ENCODE peak calls at places on chromosomes 2 and 18, in nine cellular contexts. N is Karpas-422; S is endodermal cell; Y is foreskin fibroblast; R is effector memory CD4-positive, alpha-beta T cell; T is IMR-90; X is CD8-positive, alpha-beta T cell; I is sigmoid colon; U is left ventricle myocardium inferior. H is an unnamed sample.

GRCh38 chr2:151560289-151560688 is 150.6 kb downstream of the RIF1 start:
- DNase-seq in N (no peak), S (no peak), Y (peak; percentile 24), R (no peak), T (peak; percentile 33), X (no peak), I (no peak), U (no peak), H (no peak)

GRCh38 chr2:75586971-75587370 is 26.2 kb upstream of the EVA1A start:
- DNase-seq in N (no peak), S (no peak), Y (no peak), R (no peak), T (no peak), X (no peak), I (no peak), U (no peak), H (no peak)

GRCh38 chr2:43737097-43737854 is 36.6 kb upstream of the DYNC2LI1 start:
- DNase-seq in N (no peak), S (peak; percentile 69), Y (peak; percentile 67), R (no peak), T (peak; percentile 90), X (no peak), I (no peak), U (no peak), H (no peak)

GRCh38 chr18:24136967-24137373 is 1.9 kb upstream of the CABYR start:
- DNase-seq in N (no peak), S (peak; percentile 57), Y (no peak), R (no peak), T (peak; percentile 62), X (no peak), I (no peak), U (no peak), H (no peak)

GRCh38 chr2:160428425-160428763 is 65.2 kb downstream of the RBMS1 start:
- DNase-seq in N (no peak), S (no peak), Y (no peak), R (no peak), T (no peak), X (no peak), I (no peak), U (no peak), H (no peak)

GRCh38 chr18:73980289-73980979 is 167.2 kb downstream of the FBXO15 start:
- DNase-seq in N (no peak), S (peak; percentile 88), Y (no peak), R (no peak), T (peak; percentile 25), X (no peak), I (no peak), U (no peak), H (no peak)

GRCh38 chr2:221018262-221018661 is 553.8 kb downstream of the EPHA4 start:
- DNase-seq in N (no peak), S (no peak), Y (no peak), R (no peak), T (no peak), X (no peak), I (no peak), U (no peak), H (no peak)

GRCh38 chr18:10421859-10422258 is 32.6 kb upstream of the APCDD1 start:
- DNase-seq in N (no peak), S (no peak), Y (peak; percentile 51), R (no peak), T (peak; percentile 69), X (no peak), I (no peak), U (no peak), H (no peak)

GRCh38 chr18:10101293-10101701 is 187.5 kb downstream of the VAPA start:
- DNase-seq in N (no peak), S (peak; percentile 51), Y (peak; percentile 69), R (no peak), T (no peak), X (no peak), I (no peak), U (no peak), H (peak; percentile 79)

GRCh38 chr18:36195427-36196122 is 8.3 kb downstream of the MOCOS start:
- DNase-seq in N (no peak), S (no peak), Y (no peak), R (no peak), T (no peak), X (no peak), I (no peak), U (no peak), H (no peak)

GRCh38 chr2:2033691-2034090 is 289.4 kb upstream of the PXDN start:
- DNase-seq in N (no peak), S (no peak), Y (no peak), R (no peak), T (no peak), X (no peak), I (no peak), U (no peak), H (no peak)

GRCh38 chr18:26057208-26057821 is 33.1 kb downstream of the SS18 start:
- DNase-seq in N (no peak), S (no peak), Y (peak; percentile 3), R (no peak), T (peak; percentile 65), X (no peak), I (no peak), U (no peak), H (no peak)

GRCh38 chr18:35005963-35006577 is 35.1 kb upstream of the MAPRE2 start:
- DNase-seq in N (peak; percentile 92), S (peak; percentile 45), Y (peak; percentile 52), R (no peak), T (peak; percentile 70), X (no peak), I (no peak), U (no peak), H (no peak)

GRCh38 chr18:35577045-35577848 is 4.3 kb upstream of the GALNT1 start:
- DNase-seq in N (no peak), S (no peak), Y (no peak), R (no peak), T (no peak), X (no peak), I (no peak), U (no peak), H (no peak)

GRCh38 chr2:190785380-190785779 is 95.2 kb upstream of the GLS start:
- DNase-seq in N (no peak), S (no peak), Y (no peak), R (no peak), T (no peak), X (no peak), I (no peak), U (no peak), H (no peak)

GRCh38 chr2:190781604-190782198 is 98.9 kb upstream of the GLS start:
- DNase-seq in N (peak; percentile 77), S (peak; percentile 77), Y (peak; percentile 45), R (no peak), T (peak; percentile 76), X (peak; percentile 13), I (peak; percentile 71), U (no peak), H (no peak)

GRCh38 chr2:190783513-190784263 is 96.9 kb upstream of the GLS start:
- DNase-seq in N (no peak), S (no peak), Y (no peak), R (no peak), T (no peak), X (no peak), I (no peak), U (no peak), H (no peak)

GRCh38 chr2:190780594-190780993 is 100.0 kb upstream of the GLS start:
- DNase-seq in N (peak; percentile 28), S (no peak), Y (no peak), R (no peak), T (no peak), X (no peak), I (no peak), U (no peak), H (no peak)

GRCh38 chr2:190782264-190782663 is 98.4 kb upstream of the GLS start:
- DNase-seq in N (peak; percentile 37), S (no peak), Y (no peak), R (no peak), T (no peak), X (no peak), I (no peak), U (no peak), H (no peak)
- H3K4me3 ChIP-seq in N (no peak overlapping the region), S (no peak overlapping the region), Y (no peak overlapping the region), R (no peak overlapping the region), T (no peak overlapping the region), X (no peak overlapping the region), I (no peak overlapping the region), U (no peak overlapping the region), H (no peak overlapping the region)

DNA sequence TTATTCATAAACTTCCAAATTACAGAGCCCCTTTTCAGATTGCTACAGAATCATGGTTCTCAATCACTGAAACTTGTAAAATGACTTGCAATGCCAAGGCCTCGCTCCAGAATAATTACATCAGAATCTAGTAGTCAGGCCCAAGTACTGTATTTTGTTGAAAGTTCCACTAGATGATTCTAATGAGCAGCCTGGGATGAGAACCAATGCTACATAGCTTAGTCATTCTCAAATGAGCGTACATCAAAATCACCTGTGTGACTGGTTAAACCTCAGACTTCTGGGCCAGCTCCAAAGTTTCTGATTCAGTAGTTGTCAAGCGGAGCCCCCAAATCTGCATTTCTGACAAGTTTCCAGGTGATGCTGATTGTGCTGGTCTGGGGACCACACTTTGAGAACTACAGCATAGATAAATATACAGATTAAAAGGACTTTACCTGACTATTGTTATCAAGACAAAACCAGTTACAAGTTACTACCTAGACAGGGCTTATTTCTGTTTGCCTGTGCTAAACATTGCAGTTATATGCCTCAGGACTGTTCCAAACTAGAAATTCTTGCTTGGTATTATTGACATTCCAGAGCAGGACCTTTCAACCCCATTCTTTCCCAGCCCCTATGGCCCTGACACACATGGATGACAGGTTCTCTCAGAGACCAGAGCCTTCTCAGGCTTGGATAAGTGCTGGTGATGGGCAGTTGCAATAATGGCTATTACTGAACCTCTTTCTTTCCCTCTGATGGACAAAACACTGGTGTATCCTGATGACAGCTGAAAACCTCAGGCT is 83.1 kb downstream of the UPP2 start:
- DNase-seq in N (no peak), S (no peak), Y (no peak), R (no peak), T (no peak), X (no peak), I (no peak), U (no peak), H (no peak)
- H3K4me3 ChIP-seq in N (no peak overlapping the region), S (no peak overlapping the region), Y (no peak overlapping the region), R (no peak overlapping the region), T (no peak overlapping the region), X (no peak overlapping the region), I (no peak overlapping the region), U (no peak overlapping the region), H (no peak overlapping the region)

GRCh38 chr18:50880108-50880465 is 1.2 kb downstream of the ME2 start:
- DNase-seq in N (peak; percentile 61), S (no peak), Y (no peak), R (no peak), T (no peak), X (no peak), I (no peak), U (no peak), H (no peak)
- H3K4me3 ChIP-seq in N (peak overlapping the region; percentile 96), S (peak overlapping the region; percentile 89), Y (peak overlapping the region; percentile 85), R (peak overlapping the region; percentile 90), T (peak overlapping the region; percentile 86), X (peak overlapping the region; percentile 87), I (peak overlapping the region; percentile 81), U (peak overlapping the region; percentile 82), H (peak overlapping the region; percentile 92)

DNA sequence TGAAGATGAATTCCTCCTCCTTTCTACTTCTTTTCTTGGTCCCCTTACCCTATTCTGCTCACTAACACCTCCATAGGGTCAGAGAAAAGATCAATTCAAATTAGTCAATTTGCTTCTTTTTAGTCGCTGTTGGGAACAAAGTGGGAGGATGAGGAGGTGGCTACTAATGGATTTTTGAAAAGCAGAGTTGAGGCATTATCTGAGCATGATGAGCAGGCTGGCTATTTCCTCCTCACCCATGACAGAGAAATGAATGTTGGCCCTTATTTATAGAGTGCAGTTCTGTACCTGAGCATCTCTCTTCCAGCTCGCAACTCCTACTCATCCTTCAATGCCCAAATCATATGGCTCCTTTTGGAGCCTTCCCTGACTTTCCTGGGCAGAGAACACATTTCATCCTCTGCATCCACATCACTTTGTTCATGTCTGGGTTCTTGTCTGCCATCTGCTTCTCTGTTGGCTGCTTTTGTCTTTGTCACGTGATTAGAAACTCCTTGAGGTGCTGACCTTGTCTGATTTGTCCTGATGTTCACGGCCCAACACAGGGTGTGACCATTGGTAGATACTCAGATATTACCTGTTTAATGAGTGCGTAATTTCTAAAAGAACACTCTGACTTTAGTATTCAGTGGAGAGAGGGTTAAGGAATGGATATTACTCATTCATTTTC is 45.9 kb downstream of the CYRIA start:
- DNase-seq in N (no peak), S (no peak), Y (no peak), R (no peak), T (no peak), X (no peak), I (no peak), U (no peak), H (no peak)
- H3K4me3 ChIP-seq in N (no peak overlapping the region), S (no peak overlapping the region), Y (no peak overlapping the region), R (no peak overlapping the region), T (no peak overlapping the region), X (no peak overlapping the region), I (no peak overlapping the region), U (no peak overlapping the region), H (no peak overlapping the region)